ENCODE peak calls at places on chromosomes 5 and 9, in six cellular contexts. Q, B, T, A, K and Y are unnamed samples.

GRCh38 chr5:124655211-124655880 is 91.1 kb downstream of the ZNF608 start:
- DNase-seq in Q (no peak), B (no peak), T (no peak), A (no peak), K (no peak), Y (no peak)

GRCh38 chr5:172766287-172767104 is 4.5 kb downstream of the DUSP1 start:
- DNase-seq in Q (peak), B (no peak), T (peak), A (no peak), K (no peak), Y (peak)

GRCh38 chr5:50593681-50594080 is 72.8 kb upstream of the PARP8 start:
- DNase-seq in Q (no peak), B (no peak), T (no peak), A (no peak), K (no peak), Y (no peak)

GRCh38 chr5:71922584-71923106 is 184.6 kb upstream of the MAP1B start:
- DNase-seq in Q (no peak), B (no peak), T (no peak), A (no peak), K (no peak), Y (no peak)

GRCh38 chr5:116068028-116068632 is 16.7 kb upstream of the COMMD10 start:
- DNase-seq in Q (peak), B (no peak), T (peak), A (peak), K (no peak), Y (no peak)

GRCh38 chr5:150323819-150324218 is 21.1 kb upstream of the ARSI start:
- DNase-seq in Q (no peak), B (no peak), T (no peak), A (no peak), K (no peak), Y (no peak)

GRCh38 chr5:59767753-59768159 is 125.8 kb downstream of the PDE4D start:
- DNase-seq in Q (no peak), B (no peak), T (no peak), A (no peak), K (no peak), Y (no peak)

GRCh38 chr5:110072646-110073045 is 382.9 kb downstream of the MAN2A1 start:
- DNase-seq in Q (no peak), B (no peak), T (no peak), A (no peak), K (no peak), Y (no peak)

GRCh38 chr5:11822598-11822997 is 81.6 kb downstream of the CTNND2 start:
- DNase-seq in Q (no peak), B (no peak), T (no peak), A (no peak), K (no peak), Y (no peak)

GRCh38 chr9:92232190-92232589 is 61.3 kb downstream of the IARS1 start:
- DNase-seq in Q (no peak), B (no peak), T (no peak), A (no peak), K (no peak), Y (no peak)

GRCh38 chr9:99040254-99040653 is 64.7 kb upstream of the TGFBR1 start:
- DNase-seq in Q (no peak), B (no peak), T (no peak), A (no peak), K (no peak), Y (no peak)